ENCODE peak calls at places on chromosome 18, in nine cellular contexts. One of them, this sample, is unnamed.

GRCh38 chr18:6294119-6294784 is 120.5 kb downstream of the L3MBTL4 start:
- DNase-seq in suprapubic skin: no peak
- DNase-seq in sigmoid colon: no peak
- DNase-seq in heart left ventricle: peak
- DNase-seq in prostate gland: no peak
- DNase-seq in uterus: no peak
- DNase-seq in adrenal gland: peak
- DNase-seq in upper lobe of left lung: no peak
- DNase-seq in transverse colon: no peak
- DNase-seq in this sample: no peak

GRCh38 chr18:26839609-26840008 is 25.9 kb downstream of the AQP4 start:
- DNase-seq in suprapubic skin: no peak
- DNase-seq in sigmoid colon: no peak
- DNase-seq in heart left ventricle: no peak
- DNase-seq in prostate gland: no peak
- DNase-seq in uterus: no peak
- DNase-seq in adrenal gland: no peak
- DNase-seq in upper lobe of left lung: no peak
- DNase-seq in transverse colon: no peak
- DNase-seq in this sample: no peak

GRCh38 chr18:59228361-59228760 is 8.4 kb downstream of the GRP start:
- DNase-seq in suprapubic skin: no peak
- DNase-seq in sigmoid colon: no peak
- DNase-seq in heart left ventricle: no peak
- DNase-seq in prostate gland: no peak
- DNase-seq in uterus: no peak
- DNase-seq in adrenal gland: no peak
- DNase-seq in upper lobe of left lung: no peak
- DNase-seq in transverse colon: no peak
- DNase-seq in this sample: no peak

GRCh38 chr18:80170395-80171094 is 61.5 kb downstream of the ADNP2 start:
- DNase-seq in suprapubic skin: no peak
- DNase-seq in sigmoid colon: no peak
- DNase-seq in heart left ventricle: no peak
- DNase-seq in prostate gland: no peak
- DNase-seq in uterus: no peak
- DNase-seq in adrenal gland: no peak
- DNase-seq in upper lobe of left lung: no peak
- DNase-seq in transverse colon: no peak
- DNase-seq in this sample: no peak

GRCh38 chr18:77990901-77991300 is 741.3 kb downstream of the GALR1 start:
- DNase-seq in suprapubic skin: no peak
- DNase-seq in sigmoid colon: no peak
- DNase-seq in heart left ventricle: no peak
- DNase-seq in prostate gland: no peak
- DNase-seq in uterus: no peak
- DNase-seq in adrenal gland: no peak
- DNase-seq in upper lobe of left lung: no peak
- DNase-seq in transverse colon: no peak
- DNase-seq in this sample: no peak

GRCh38 chr18:53411511-53411910 is 813.0 kb downstream of the MBD2 start:
- DNase-seq in suprapubic skin: no peak
- DNase-seq in sigmoid colon: no peak
- DNase-seq in heart left ventricle: no peak
- DNase-seq in prostate gland: no peak
- DNase-seq in uterus: no peak
- DNase-seq in adrenal gland: no peak
- DNase-seq in upper lobe of left lung: no peak
- DNase-seq in transverse colon: no peak
- DNase-seq in this sample: no peak

GRCh38 chr18:23835076-23835475 is 145.8 kb downstream of the LAMA3 start:
- DNase-seq in suprapubic skin: no peak
- DNase-seq in sigmoid colon: no peak
- DNase-seq in heart left ventricle: no peak
- DNase-seq in prostate gland: no peak
- DNase-seq in uterus: no peak
- DNase-seq in adrenal gland: no peak
- DNase-seq in upper lobe of left lung: no peak
- DNase-seq in transverse colon: no peak
- DNase-seq in this sample: no peak

GRCh38 chr18:63160172-63160995 is 159.2 kb downstream of the BCL2 start:
- DNase-seq in suprapubic skin: peak
- DNase-seq in sigmoid colon: no peak
- DNase-seq in heart left ventricle: no peak
- DNase-seq in prostate gland: no peak
- DNase-seq in uterus: no peak
- DNase-seq in adrenal gland: no peak
- DNase-seq in upper lobe of left lung: no peak
- DNase-seq in transverse colon: no peak
- DNase-seq in this sample: no peak

DNA sequence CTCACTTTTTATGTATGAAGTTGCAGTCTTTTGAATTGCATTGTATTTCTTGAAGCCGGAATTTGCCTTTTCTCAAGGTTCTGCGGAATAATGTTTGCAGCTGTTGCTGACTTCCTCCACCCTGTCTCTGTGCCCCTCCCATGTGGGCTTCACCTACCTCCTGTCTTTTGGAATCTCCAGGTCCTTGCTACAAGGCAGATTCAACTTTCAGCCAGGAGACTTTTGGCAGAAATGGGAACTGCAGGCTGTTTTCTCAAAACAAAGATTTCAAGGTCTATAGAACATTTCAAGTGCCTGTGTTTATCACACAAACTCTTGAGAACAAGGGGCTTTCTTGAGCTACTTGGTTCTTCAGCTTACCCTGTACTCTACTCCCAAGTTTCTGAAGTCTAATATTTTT is 25.6 kb downstream of the ZNF236 start:
- DNase-seq in suprapubic skin: no peak
- DNase-seq in sigmoid colon: no peak
- DNase-seq in heart left ventricle: no peak
- DNase-seq in prostate gland: no peak
- DNase-seq in uterus: no peak
- DNase-seq in adrenal gland: peak
- DNase-seq in upper lobe of left lung: no peak
- DNase-seq in transverse colon: no peak
- DNase-seq in this sample: no peak
- TF ChIP-seq CTCF in suprapubic skin: no peak
- TF ChIP-seq CTCF in sigmoid colon: no peak
- TF ChIP-seq CTCF in heart left ventricle: no peak
- TF ChIP-seq CTCF in prostate gland: no peak
- TF ChIP-seq CTCF in uterus: no peak
- TF ChIP-seq CTCF in adrenal gland: no peak
- TF ChIP-seq CTCF in upper lobe of left lung: no peak
- TF ChIP-seq CTCF in transverse colon: no peak
- TF ChIP-seq CTCF in this sample: no peak

DNA sequence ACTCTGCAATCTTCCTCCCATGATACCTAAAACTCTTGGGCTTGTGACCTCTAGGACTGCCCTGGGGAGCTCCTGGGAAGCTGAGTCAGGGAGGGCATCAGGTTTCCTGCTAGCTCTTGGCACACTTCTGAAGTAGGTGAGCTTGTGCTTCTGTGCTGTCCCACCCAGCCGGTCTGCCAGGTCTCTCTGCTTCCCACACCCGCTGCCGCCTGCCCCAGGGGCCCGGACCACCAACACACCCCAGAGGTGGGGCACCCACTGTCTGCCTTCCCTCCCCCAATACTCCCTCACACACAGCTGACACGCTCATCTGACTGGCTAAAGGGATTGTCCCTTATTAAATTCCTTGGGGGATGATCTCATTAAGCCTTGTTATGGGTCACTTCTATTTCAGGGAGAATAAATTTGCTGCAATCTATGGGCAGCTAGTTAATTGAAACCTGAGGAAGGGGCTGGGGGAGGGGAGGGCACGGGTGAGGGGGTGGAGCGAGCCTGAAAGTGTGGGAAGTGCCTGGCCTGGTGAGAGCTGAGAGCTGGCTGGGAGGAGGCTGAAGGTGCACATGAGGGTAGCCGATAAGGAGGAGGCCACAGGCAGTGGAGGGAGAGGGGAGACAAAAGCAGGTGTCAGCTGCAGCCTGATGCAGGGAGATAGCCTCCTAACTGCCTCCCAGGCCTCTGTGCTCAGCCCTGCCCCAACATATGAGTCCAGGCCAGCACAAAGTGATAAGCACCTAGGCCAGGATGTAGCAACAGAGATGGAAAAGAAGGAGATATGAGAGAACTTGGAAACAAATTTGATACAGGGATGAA is 48.8 kb downstream of the HAUS1 start:
- DNase-seq in suprapubic skin: peak
- DNase-seq in sigmoid colon: no peak
- DNase-seq in heart left ventricle: no peak
- DNase-seq in prostate gland: no peak
- DNase-seq in uterus: no peak
- DNase-seq in adrenal gland: peak
- DNase-seq in upper lobe of left lung: peak
- DNase-seq in transverse colon: no peak
- DNase-seq in this sample: no peak
- TF ChIP-seq POLR2A in suprapubic skin: no peak
- TF ChIP-seq POLR2A in sigmoid colon: no peak
- TF ChIP-seq POLR2A in heart left ventricle: no peak
- TF ChIP-seq POLR2A in prostate gland: no peak
- TF ChIP-seq POLR2A in uterus: no peak
- TF ChIP-seq POLR2A in adrenal gland: no peak
- TF ChIP-seq POLR2A in upper lobe of left lung: no peak
- TF ChIP-seq POLR2A in transverse colon: no peak
- TF ChIP-seq POLR2A in this sample: no peak

GRCh38 chr18:12703096-12703567 is 290 bp downstream of the PSMG2 start:
- DNase-seq in suprapubic skin: no peak
- DNase-seq in sigmoid colon: no peak
- DNase-seq in heart left ventricle: no peak
- DNase-seq in prostate gland: no peak
- DNase-seq in uterus: no peak
- DNase-seq in adrenal gland: no peak
- DNase-seq in upper lobe of left lung: no peak
- DNase-seq in transverse colon: no peak
- DNase-seq in this sample: no peak
- TF ChIP-seq CTCF in suprapubic skin: no peak
- TF ChIP-seq CTCF in sigmoid colon: no peak
- TF ChIP-seq CTCF in heart left ventricle: no peak
- TF ChIP-seq CTCF in prostate gland: no peak
- TF ChIP-seq CTCF in uterus: no peak
- TF ChIP-seq CTCF in adrenal gland: no peak
- TF ChIP-seq CTCF in upper lobe of left lung: no peak
- TF ChIP-seq CTCF in transverse colon: no peak
- TF ChIP-seq CTCF in this sample: no peak

DNA sequence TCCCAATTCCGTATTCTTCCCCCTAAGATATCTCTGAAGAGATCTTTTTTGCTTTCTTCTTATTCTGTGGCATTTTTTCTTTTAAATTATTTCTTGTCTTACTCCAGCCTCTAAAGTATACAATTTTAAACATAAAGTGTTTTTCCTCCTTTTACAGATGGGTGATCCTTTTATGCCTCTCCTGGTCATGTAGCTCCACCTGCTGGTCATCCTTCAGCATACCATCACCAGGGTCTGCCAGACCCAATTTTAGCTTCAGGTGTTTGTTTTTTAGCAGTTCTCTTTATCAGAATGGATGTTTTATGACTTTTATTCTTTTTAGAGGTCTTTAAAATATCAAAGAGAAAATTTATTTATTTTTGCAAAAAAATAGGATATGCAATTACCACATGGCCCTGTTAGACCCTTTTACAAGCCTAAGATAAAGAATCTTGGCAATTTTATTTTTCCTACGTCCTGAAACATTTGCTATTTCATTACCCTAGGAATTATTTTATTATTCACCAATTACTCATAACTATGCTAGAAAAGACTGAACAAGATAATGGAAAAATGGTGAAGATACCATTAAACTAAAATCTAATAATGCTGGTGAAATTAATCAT is 55.4 kb downstream of the PIGN start:
- DNase-seq in suprapubic skin: no peak
- DNase-seq in sigmoid colon: peak
- DNase-seq in heart left ventricle: peak
- DNase-seq in prostate gland: peak
- DNase-seq in uterus: peak
- DNase-seq in adrenal gland: peak
- DNase-seq in upper lobe of left lung: peak
- DNase-seq in transverse colon: peak
- DNase-seq in this sample: no peak
- TF ChIP-seq POLR2A in suprapubic skin: no peak
- TF ChIP-seq POLR2A in sigmoid colon: no peak
- TF ChIP-seq POLR2A in heart left ventricle: no peak
- TF ChIP-seq POLR2A in prostate gland: no peak
- TF ChIP-seq POLR2A in uterus: no peak
- TF ChIP-seq POLR2A in adrenal gland: no peak
- TF ChIP-seq POLR2A in upper lobe of left lung: no peak
- TF ChIP-seq POLR2A in transverse colon: no peak
- TF ChIP-seq POLR2A in this sample: no peak

GRCh38 chr18:9722691-9723090 is 14.6 kb downstream of the RAB31 start:
- DNase-seq in suprapubic skin: no peak
- DNase-seq in sigmoid colon: no peak
- DNase-seq in heart left ventricle: no peak
- DNase-seq in prostate gland: peak
- DNase-seq in uterus: no peak
- DNase-seq in adrenal gland: no peak
- DNase-seq in upper lobe of left lung: peak
- DNase-seq in transverse colon: peak
- DNase-seq in this sample: no peak
- TF ChIP-seq CTCF in suprapubic skin: no peak
- TF ChIP-seq CTCF in sigmoid colon: no peak
- TF ChIP-seq CTCF in heart left ventricle: no peak
- TF ChIP-seq CTCF in prostate gland: peak
- TF ChIP-seq CTCF in uterus: no peak
- TF ChIP-seq CTCF in adrenal gland: no peak
- TF ChIP-seq CTCF in upper lobe of left lung: peak
- TF ChIP-seq CTCF in transverse colon: peak
- TF ChIP-seq CTCF in this sample: peak

GRCh38 chr18:35142270-35142605 is 98.6 kb upstream of the ZNF397 start:
- DNase-seq in suprapubic skin: no peak
- DNase-seq in sigmoid colon: no peak
- DNase-seq in heart left ventricle: no peak
- DNase-seq in prostate gland: no peak
- DNase-seq in uterus: no peak
- DNase-seq in adrenal gland: no peak
- DNase-seq in upper lobe of left lung: no peak
- DNase-seq in transverse colon: no peak
- DNase-seq in this sample: no peak

GRCh38 chr18:35144628-35145027 is 96.2 kb upstream of the ZNF397 start:
- DNase-seq in suprapubic skin: no peak
- DNase-seq in sigmoid colon: no peak
- DNase-seq in heart left ventricle: no peak
- DNase-seq in prostate gland: no peak
- DNase-seq in uterus: peak
- DNase-seq in adrenal gland: no peak
- DNase-seq in upper lobe of left lung: no peak
- DNase-seq in transverse colon: no peak
- DNase-seq in this sample: no peak

GRCh38 chr18:35141077-35141476 is 99.8 kb upstream of the ZNF397 start:
- DNase-seq in suprapubic skin: no peak
- DNase-seq in sigmoid colon: no peak
- DNase-seq in heart left ventricle: no peak
- DNase-seq in prostate gland: no peak
- DNase-seq in uterus: no peak
- DNase-seq in adrenal gland: no peak
- DNase-seq in upper lobe of left lung: no peak
- DNase-seq in transverse colon: no peak
- DNase-seq in this sample: no peak

GRCh38 chr18:35141567-35142269 is 99.1 kb upstream of the ZNF397 start:
- DNase-seq in suprapubic skin: no peak
- DNase-seq in sigmoid colon: no peak
- DNase-seq in heart left ventricle: no peak
- DNase-seq in prostate gland: no peak
- DNase-seq in uterus: no peak
- DNase-seq in adrenal gland: no peak
- DNase-seq in upper lobe of left lung: no peak
- DNase-seq in transverse colon: no peak
- DNase-seq in this sample: no peak

GRCh38 chr18:35143615-35144596 is 96.9 kb upstream of the ZNF397 start:
- DNase-seq in suprapubic skin: no peak
- DNase-seq in sigmoid colon: peak
- DNase-seq in heart left ventricle: peak
- DNase-seq in prostate gland: peak
- DNase-seq in uterus: peak
- DNase-seq in adrenal gland: peak
- DNase-seq in upper lobe of left lung: peak
- DNase-seq in transverse colon: peak
- DNase-seq in this sample: no peak
- TF ChIP-seq POLR2A in suprapubic skin: no peak
- TF ChIP-seq POLR2A in sigmoid colon: no peak
- TF ChIP-seq POLR2A in heart left ventricle: no peak
- TF ChIP-seq POLR2A in prostate gland: no peak
- TF ChIP-seq POLR2A in uterus: no peak
- TF ChIP-seq POLR2A in adrenal gland: no peak
- TF ChIP-seq POLR2A in upper lobe of left lung: no peak
- TF ChIP-seq POLR2A in transverse colon: no peak
- TF ChIP-seq POLR2A in this sample: no peak

This sample was measured in esophagus squamous epithelium.